ENCODE peak calls at places on chromosome 11, in five cellular contexts. T, Z, C, Q and K are unnamed samples.

GRCh38 chr11:59062602-59063529 is 23.2 kb upstream of the GLYATL1B start:
- DNase-seq in Z (no peak), T (no peak), C (no peak), Q (no peak), K (peak; percentile 36)

GRCh38 chr11:23497040-23497439 is 636.8 kb upstream of the CCDC179 start:
- DNase-seq in Z (no peak), Q (no peak), T (no peak), C (no peak), K (no peak)

GRCh38 chr11:12599408-12600143 is 74.6 kb upstream of the TEAD1 start:
- DNase-seq in T (peak; percentile 89), Q (peak; percentile 89), C (peak; percentile 12), Z (peak; percentile 24), K (peak; percentile 84)

GRCh38 chr11:110463153-110463552 is 33.4 kb downstream of the FDX1 start:
- DNase-seq in Q (peak; percentile 37), T (peak; percentile 65), Z (peak; percentile 23), C (peak; percentile 52), K (peak; percentile 58)

GRCh38 chr11:3942956-3943497 is 87.6 kb downstream of the STIM1 start:
- DNase-seq in C (peak; percentile 65), T (no peak), Q (no peak), Z (no peak), K (no peak)

GRCh38 chr11:1035577-1036283 is 788 bp downstream of the MUC6 start:
- DNase-seq in Z (no peak), C (no peak), T (no peak), Q (no peak), K (no peak)

GRCh38 chr11:91872216-91872615 is 352.4 kb upstream of the FAT3 start:
- DNase-seq in Q (peak; percentile 13), T (no peak), Z (no peak), C (peak; percentile 9), K (no peak)

GRCh38 chr11:3022982-3023381 is 30.9 kb upstream of the NAP1L4 start:
- DNase-seq in Q (peak; percentile 44), T (no peak), C (peak; percentile 58), Z (no peak), K (no peak)

GRCh38 chr11:2885017-2885675 is 429 bp downstream of the CDKN1C start:
- DNase-seq in T (no peak), Z (no peak), C (peak; percentile 74), Q (peak; percentile 54), K (no peak)

GRCh38 chr11:122405788-122406341 is 249.7 kb upstream of the UBASH3B start:
- DNase-seq in Z (no peak), C (no peak), T (no peak), Q (peak; percentile 23), K (no peak)

GRCh38 chr11:87463486-87464102 is 425.9 kb downstream of the TMEM135 start:
- DNase-seq in Z (peak; percentile 27), C (no peak), T (no peak), Q (peak; percentile 49), K (peak; percentile 56)

GRCh38 chr11:111455291-111456085 is 56.7 kb downstream of the BTG4 start:
- DNase-seq in Z (no peak), Q (no peak), T (no peak), C (no peak), K (peak; percentile 64)

GRCh38 chr11:78982377-78982925 is 407.8 kb upstream of the NARS2 start:
- DNase-seq in Q (no peak), T (no peak), Z (no peak), C (no peak), K (no peak)

GRCh38 chr11:7677071-7677470 is 3.8 kb upstream of the CYB5R2 start:
- DNase-seq in Q (peak; percentile 80), Z (no peak), C (peak; percentile 38), T (no peak), K (no peak)

DNA sequence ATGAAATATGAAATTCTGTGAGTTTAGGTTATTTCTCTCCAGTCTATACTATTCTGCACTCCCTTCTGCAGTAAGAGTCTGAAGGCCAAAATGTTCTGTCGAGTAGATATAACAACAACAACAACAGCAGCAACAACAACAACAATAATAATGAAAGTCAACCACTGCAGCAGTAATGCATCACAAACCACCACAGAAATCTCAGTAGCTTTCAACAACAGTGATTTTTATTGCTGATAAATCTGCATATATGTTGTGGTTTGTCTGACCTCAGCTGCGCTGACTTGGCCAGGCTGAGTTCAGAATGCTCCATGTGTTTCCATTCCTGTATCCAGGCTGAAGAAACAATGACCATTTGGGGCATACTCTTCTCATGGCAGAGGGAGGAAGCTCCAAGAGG is 32.3 kb upstream of the CYP2R1 start:
- DNase-seq in Q (no peak), T (no peak), Z (no peak), C (no peak), K (no peak)
- H2BK12ac ChIP-seq in Q (no peak overlapping the region), T (no peak overlapping the region), Z (no peak overlapping the region), C (no peak overlapping the region), K (no peak overlapping the region)

DNA sequence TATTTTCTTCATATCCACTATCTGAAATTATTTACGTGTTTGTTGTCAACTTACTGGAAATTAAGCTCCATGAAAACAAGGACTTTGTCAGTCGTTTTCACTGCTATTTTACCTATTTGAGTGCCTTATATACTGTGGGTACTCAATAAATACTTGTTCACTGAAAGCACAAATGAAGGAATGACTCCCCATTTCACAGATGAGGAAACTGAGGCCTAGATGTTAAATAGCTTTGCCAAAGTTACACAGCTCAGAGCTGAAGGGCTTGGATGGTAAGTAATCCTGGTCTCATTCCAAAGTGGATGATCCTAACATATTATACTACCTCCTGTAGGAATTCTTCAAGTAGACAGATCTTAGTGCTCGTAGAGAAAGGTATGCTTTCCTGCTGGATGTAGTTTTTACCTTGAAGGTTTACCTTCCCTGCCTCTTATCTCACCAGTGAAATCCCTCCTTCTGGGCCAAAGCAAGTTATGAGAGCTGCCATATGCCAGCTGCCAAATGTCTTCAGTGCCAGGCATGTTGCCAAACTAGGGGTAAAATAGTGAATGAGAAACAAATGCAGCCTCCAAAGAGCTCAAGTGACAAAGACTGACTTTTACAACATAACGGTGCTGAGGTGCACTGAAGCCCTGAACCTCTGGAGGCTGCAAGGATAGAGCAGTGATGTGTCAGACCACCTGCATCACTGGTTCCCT is 129.7 kb downstream of the TRIM44 start:
- DNase-seq in T (no peak), C (no peak), Z (no peak), Q (no peak), K (no peak)
- H4K91ac ChIP-seq in T (no peak overlapping the region), C (no peak overlapping the region), Z (no peak overlapping the region), Q (no peak overlapping the region), K (no peak overlapping the region)

GRCh38 chr11:67633758-67634365 is 4.1 kb upstream of the NUDT8 start:
- DNase-seq in C (no peak), Q (no peak), Z (no peak), T (no peak), K (peak; percentile 36)

GRCh38 chr11:67634366-67635230 is 4.9 kb upstream of the NUDT8 start:
- DNase-seq in Z (no peak), T (no peak), C (no peak), Q (no peak), K (peak; percentile 40)

GRCh38 chr11:67632175-67632981 is 2.6 kb upstream of the NUDT8 start:
- DNase-seq in C (no peak), Q (no peak), T (no peak), Z (no peak), K (peak; percentile 31)

GRCh38 chr11:67631853-67632174 is 2.1 kb upstream of the NUDT8 start:
- DNase-seq in Q (no peak), T (no peak), Z (no peak), C (no peak), K (no peak)

GRCh38 chr11:67632982-67633755 is 3.4 kb upstream of the NUDT8 start:
- DNase-seq in Q (no peak), Z (no peak), C (no peak), T (no peak), K (peak; percentile 27)
- H2BK12ac ChIP-seq in Q (no peak overlapping the region), Z (no peak overlapping the region), C (no peak overlapping the region), T (peak overlapping the region; percentile 7), K (no peak overlapping the region)

GRCh38 chr11:96335389-96335788 is 7.6 kb downstream of the MAML2 start:
- DNase-seq in T (no peak), C (peak; percentile 95), Q (no peak), Z (no peak), K (no peak)
- H4K91ac ChIP-seq in T (peak overlapping the region; percentile 3), C (no peak overlapping the region), Q (no peak overlapping the region), Z (no peak overlapping the region), K (no peak overlapping the region)

GRCh38 chr11:40958707-40959106 is 500.7 kb downstream of the LRRC4C start:
- DNase-seq in C (no peak), Q (no peak), Z (no peak), T (no peak), K (no peak)
- H2BK12ac ChIP-seq in C (no peak overlapping the region), Q (no peak overlapping the region), Z (no peak overlapping the region), T (no peak overlapping the region), K (no peak overlapping the region)

DNA sequence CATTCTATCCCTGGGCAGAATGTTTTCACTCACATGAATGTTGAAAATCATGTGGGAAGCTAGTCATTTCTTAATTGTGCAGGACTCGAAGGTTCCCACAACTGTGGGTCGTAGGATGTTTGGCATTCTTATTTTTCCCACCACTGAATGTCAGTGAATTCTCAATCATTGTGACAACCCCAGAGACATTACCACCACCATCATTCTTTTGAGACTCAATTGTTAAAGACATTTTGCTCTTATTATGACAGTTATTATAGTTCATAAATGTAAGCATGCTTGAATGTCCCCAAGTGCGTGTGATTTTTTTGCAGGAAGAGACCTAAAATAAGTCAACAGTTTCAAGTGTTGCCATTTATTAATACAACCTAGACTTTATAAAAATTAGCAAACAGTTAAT is 19.0 kb downstream of the PACS1 start:
- DNase-seq in T (no peak), Z (no peak), Q (peak; percentile 42), C (no peak), K (no peak)
- H4K91ac ChIP-seq in T (no peak overlapping the region), Z (no peak overlapping the region), Q (no peak overlapping the region), C (no peak overlapping the region), K (no peak overlapping the region)